ENCODE peak calls at places on chromosomes 2 and 18, in four cellular contexts. C is astrocyte, J is cardiac muscle cell, D is GM23338. E is an unnamed sample.

GRCh38 chr2:69499242-69499641 is 62.0 kb upstream of the NFU1 start:
- DNase-seq in D (no peak), C (no peak), J (no peak), E (no peak)

GRCh38 chr2:238133499-238134392 is 4.7 kb upstream of the KLHL30 start:
- DNase-seq in C (no peak), D (no peak), J (no peak), E (no peak)

GRCh38 chr2:175931751-175932295 is 70.2 kb downstream of the LNPK start:
- DNase-seq in D (no peak), C (peak; percentile 94), J (peak; percentile 36), E (no peak)

GRCh38 chr2:62478093-62478580 is 27.9 kb downstream of the TMEM17 start:
- DNase-seq in D (no peak), C (no peak), J (peak; percentile 52), E (no peak)

GRCh38 chr2:18583905-18584607 is 5.3 kb downstream of the NT5C1B start:
- DNase-seq in J (no peak), C (no peak), D (no peak), E (peak; percentile 60)

GRCh38 chr2:26710174-26710573 is 17.7 kb downstream of the KCNK3 start:
- DNase-seq in D (no peak), C (no peak), J (no peak), E (no peak)

GRCh38 chr2:195105581-195105980 is 551.4 kb upstream of the SLC39A10 start:
- DNase-seq in D (no peak), C (no peak), J (no peak), E (no peak)

GRCh38 chr2:182240862-182241371 is 185.9 kb downstream of the PDE1A start:
- DNase-seq in J (peak; percentile 55), C (peak; percentile 10), D (peak; percentile 54), E (no peak)

GRCh38 chr2:235206399-235206798 is 254.6 kb downstream of the SH3BP4 start:
- DNase-seq in D (no peak), C (no peak), J (no peak), E (no peak)

GRCh38 chr2:66537001-66537400 is 102.1 kb downstream of the MEIS1 start:
- DNase-seq in C (no peak), D (peak; percentile 43), J (no peak), E (no peak)

GRCh38 chr2:202479090-202479489 is 103.0 kb downstream of the BMPR2 start:
- DNase-seq in C (peak; percentile 4), D (no peak), J (peak; percentile 5), E (no peak)

GRCh38 chr2:45611020-45611737 is at the start of gene SRBD1:
- DNase-seq in D (peak; percentile 98), C (peak; percentile 87), J (peak; percentile 93), E (peak; percentile 99)

GRCh38 chr2:45610281-45611019 is 617 bp downstream of the SRBD1 start:
- DNase-seq in C (peak; percentile 49), J (peak; percentile 73), D (peak; percentile 89), E (peak; percentile 56)

GRCh38 chr2:45612265-45612664 is 1.2 kb upstream of the SRBD1 start:
- DNase-seq in D (no peak), C (no peak), J (no peak), E (no peak)

GRCh38 chr2:45606801-45607200 is 4.3 kb downstream of the SRBD1 start:
- DNase-seq in C (no peak), J (no peak), D (no peak), E (no peak)

DNA sequence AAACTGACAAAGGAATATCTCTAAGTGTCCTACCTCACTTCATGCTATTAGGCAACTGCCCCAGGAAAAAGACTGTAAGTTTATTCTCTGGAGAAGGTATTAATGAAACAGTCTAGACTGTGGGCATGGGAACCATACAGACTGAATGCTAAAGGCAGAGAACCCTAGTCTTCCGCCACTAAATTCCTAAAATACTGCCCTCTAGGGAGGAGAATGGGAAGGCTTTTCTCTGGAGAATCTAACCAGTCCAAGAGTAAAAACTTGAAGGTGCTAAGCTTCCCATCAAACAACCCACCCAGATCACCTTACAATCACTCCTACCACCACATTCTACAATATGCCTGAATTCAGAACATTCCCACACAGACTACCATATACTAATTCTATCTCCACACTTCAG is 3.4 kb downstream of the SRBD1 start:
- DNase-seq in J (peak; percentile 44), D (peak; percentile 86), C (no peak), E (no peak)
- TF ChIP-seq CTCF in J (peak; percentile 59), D (peak; percentile 68), C (peak; percentile 55), E (peak; percentile 22)

GRCh38 chr2:120343100-120343432 is 2.9 kb upstream of the INHBB start:
- DNase-seq in J (no peak), D (no peak), C (no peak), E (no peak)
- H3K27me3 ChIP-seq in J (peaks cover 83% of the 10 kb centered on the region), D (peaks cover 69% of the 10 kb centered on the region), C (peaks cover 50% of the 10 kb centered on the region), E (peaks cover 49% of the 10 kb centered on the region)

DNA sequence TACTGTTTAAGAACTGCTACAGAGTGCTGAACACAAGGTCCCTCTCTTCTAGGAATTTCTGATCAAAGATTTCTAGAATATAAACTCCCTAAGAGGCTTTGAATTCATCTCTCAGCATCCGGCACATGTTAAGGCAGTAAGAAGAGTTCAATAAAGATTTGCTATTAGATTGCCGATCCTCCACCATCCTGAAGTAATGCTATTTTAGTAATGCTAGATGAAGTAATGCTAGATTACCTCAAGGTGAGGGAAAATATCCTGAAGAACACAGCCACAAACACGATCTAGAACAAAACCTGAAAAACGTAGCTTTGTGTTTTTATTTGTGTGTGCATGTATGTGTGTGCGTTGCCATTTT is 919 bp upstream of the MYL12B start:
- DNase-seq in D (no peak), C (no peak), J (no peak), E (no peak)
- H3K4me1 ChIP-seq in D (peaks cover 14% of the 10 kb centered on the region), C (peaks cover 47% of the 10 kb centered on the region), J (peaks cover 33% of the 10 kb centered on the region), E (peaks cover 30% of the 10 kb centered on the region)

DNA sequence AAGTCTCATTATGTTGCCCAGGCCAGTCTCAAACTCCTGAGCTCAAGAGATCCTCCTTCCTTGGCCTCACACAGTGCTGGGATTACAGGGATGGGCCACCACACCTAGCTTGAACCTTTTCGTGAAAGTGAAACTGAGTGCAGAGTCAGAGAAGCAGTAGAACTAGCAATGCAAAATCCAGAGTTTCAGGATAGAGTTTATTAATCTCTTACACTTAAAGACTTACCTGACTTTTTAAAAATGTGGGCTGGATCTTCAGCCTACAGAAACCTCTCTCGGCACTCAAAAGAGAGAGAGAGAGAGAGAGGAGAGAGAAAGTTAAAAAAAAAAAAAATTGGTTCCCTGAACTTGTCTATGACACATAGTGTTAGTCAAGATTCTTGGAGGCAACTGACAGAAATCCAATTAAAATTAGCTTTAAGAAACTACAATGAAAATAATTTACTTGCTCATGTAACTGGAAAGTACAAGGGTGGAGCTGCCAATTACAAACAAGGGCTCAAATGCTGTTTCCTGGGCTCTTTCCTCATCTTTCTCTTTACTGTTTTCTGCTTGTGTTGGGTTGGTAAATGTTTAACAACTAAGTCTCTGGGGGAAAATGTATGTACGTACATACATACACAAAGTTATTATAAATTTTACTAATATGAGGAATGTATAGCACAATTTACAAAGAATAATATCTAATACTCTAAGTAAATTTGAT is 98.1 kb upstream of the CERS6 start:
- DNase-seq in C (no peak), J (no peak), D (no peak), E (no peak)
- TF ChIP-seq CTCF in C (no peak), J (no peak), D (no peak), E (no peak)

E was measured in left lung.